ENCODE peak calls at places on chromosomes 12 and 14, in four cellular contexts. Z is endothelial cell of umbilical vein, N is neuronal stem cell, O is IMR-90. H is an unnamed sample.

GRCh38 chr12:85468356-85469157 is 188.5 kb downstream of the ALX1 start:
- DNase-seq in O (peak), N (peak), Z (peak), H (peak)

GRCh38 chr12:129049917-129050316 is 196.6 kb downstream of the GLT1D1 start:
- DNase-seq in Z (no peak), N (peak), O (no peak), H (peak)

GRCh38 chr12:91037301-91037700 is 20.5 kb downstream of the KERA start:
- DNase-seq in O (peak), Z (no peak), N (no peak), H (no peak)

GRCh38 chr12:12432373-12432772 is 75.5 kb downstream of the BORCS5 start:
- DNase-seq in N (no peak), O (peak), Z (peak), H (peak)

GRCh38 chr12:77521458-77522115 is 309.1 kb upstream of the NAV3 start:
- DNase-seq in O (no peak), Z (no peak), N (no peak), H (no peak)

GRCh38 chr12:40105265-40105514 is 691 bp downstream of the SLC2A13 start:
- DNase-seq in O (no peak), N (peak), Z (no peak), H (peak)

GRCh38 chr14:50062438-50063039 is 53.8 kb downstream of the VCPKMT start:
- DNase-seq in O (peak), Z (peak), N (no peak), H (peak)

GRCh38 chr14:105492051-105492965 is 1.3 kb downstream of the TEDC1 start:
- DNase-seq in Z (no peak), N (no peak), O (no peak), H (peak)

GRCh38 chr12:112842441-112842840 is 50.9 kb downstream of the RPH3A start:
- DNase-seq in Z (no peak), O (no peak), N (no peak), H (no peak)

GRCh38 chr14:29654910-29655590 is 272.6 kb downstream of the PRKD1 start:
- DNase-seq in O (peak), N (no peak), Z (peak), H (no peak)

GRCh38 chr12:122028601-122029560 is 7.2 kb downstream of the BCL7A start:
- DNase-seq in O (no peak), Z (no peak), N (no peak), H (no peak)

GRCh38 chr12:125324861-125325260 is 259.6 kb downstream of the AACS start:
- DNase-seq in N (no peak), O (no peak), Z (no peak), H (no peak)

GRCh38 chr12:101039848-101040531 is 170.0 kb downstream of the SLC5A8 start:
- DNase-seq in O (no peak), N (no peak), Z (no peak), H (peak)

GRCh38 chr12:101925352-101925751 is 48.0 kb downstream of the DRAM1 start:
- DNase-seq in N (no peak), Z (no peak), O (peak), H (peak)

GRCh38 chr12:130633771-130634170 is 82.3 kb downstream of the RIMBP2 start:
- DNase-seq in Z (no peak), O (no peak), N (peak), H (peak)

GRCh38 chr12:46491548-46491947 is 119.0 kb upstream of the SLC38A2 start:
- DNase-seq in O (no peak), N (no peak), Z (peak), H (no peak)

GRCh38 chr12:46493352-46494209 is 121.0 kb upstream of the SLC38A2 start:
- DNase-seq in Z (peak), N (no peak), O (no peak), H (no peak)

GRCh38 chr12:46494424-46494823 is 121.9 kb upstream of the SLC38A2 start:
- DNase-seq in N (peak), O (peak), Z (peak), H (no peak)

GRCh38 chr12:46490635-46491034 is 118.1 kb upstream of the SLC38A2 start:
- DNase-seq in N (no peak), O (peak), Z (peak), H (no peak)

GRCh38 chr12:46492471-46493351 is 120.1 kb upstream of the SLC38A2 start:
- DNase-seq in Z (peak), O (peak), N (no peak), H (peak)
- H3K4me2 ChIP-seq in Z (peak), O (peak), N (no peak), H (peak)

GRCh38 chr14:77077040-77077439 is 21.0 kb upstream of the CIPC start:
- DNase-seq in Z (no peak), N (no peak), O (no peak), H (no peak)

GRCh38 chr14:77071938-77072388 is 26.1 kb upstream of the CIPC start:
- DNase-seq in O (peak), Z (no peak), N (no peak), H (no peak)

GRCh38 chr14:77074969-77075368 is 23.1 kb upstream of the CIPC start:
- DNase-seq in N (no peak), Z (no peak), O (no peak), H (no peak)

DNA sequence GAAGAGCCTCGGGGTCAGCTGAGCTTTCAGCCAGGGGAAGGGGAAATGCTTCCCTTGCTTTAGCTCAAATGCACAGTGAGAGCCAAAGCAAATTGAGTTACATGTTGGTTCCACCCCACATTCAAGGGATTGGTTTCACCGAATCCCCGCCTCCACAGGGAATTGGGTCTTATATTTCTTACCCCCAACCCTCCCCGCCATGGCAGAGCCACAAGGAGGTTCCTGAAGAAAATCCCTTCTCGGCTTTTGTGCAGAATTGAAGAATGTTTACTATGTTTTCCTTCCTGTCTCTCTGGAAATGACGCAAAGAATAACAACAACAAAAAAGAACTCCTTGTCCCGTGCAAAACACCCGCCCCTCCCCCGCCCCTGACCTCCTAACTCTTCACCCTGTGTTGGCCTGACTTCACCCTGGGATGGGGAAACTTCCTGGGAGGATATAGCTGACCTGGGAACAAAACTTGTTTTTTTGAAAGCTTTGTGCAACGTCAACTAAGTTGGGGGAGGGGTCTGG is 21.9 kb upstream of the CIPC start:
- DNase-seq in Z (peak), O (no peak), N (peak), H (peak)
- H3K4me2 ChIP-seq in Z (peak), O (no peak), N (peak), H (peak)

GRCh38 chr12:43836455-43836989 is 641 bp downstream of the TMEM117 start:
- DNase-seq in N (no peak), O (peak), Z (peak), H (peak)
- H3K4me2 ChIP-seq in N (peak), O (peak), Z (peak), H (peak)

DNA sequence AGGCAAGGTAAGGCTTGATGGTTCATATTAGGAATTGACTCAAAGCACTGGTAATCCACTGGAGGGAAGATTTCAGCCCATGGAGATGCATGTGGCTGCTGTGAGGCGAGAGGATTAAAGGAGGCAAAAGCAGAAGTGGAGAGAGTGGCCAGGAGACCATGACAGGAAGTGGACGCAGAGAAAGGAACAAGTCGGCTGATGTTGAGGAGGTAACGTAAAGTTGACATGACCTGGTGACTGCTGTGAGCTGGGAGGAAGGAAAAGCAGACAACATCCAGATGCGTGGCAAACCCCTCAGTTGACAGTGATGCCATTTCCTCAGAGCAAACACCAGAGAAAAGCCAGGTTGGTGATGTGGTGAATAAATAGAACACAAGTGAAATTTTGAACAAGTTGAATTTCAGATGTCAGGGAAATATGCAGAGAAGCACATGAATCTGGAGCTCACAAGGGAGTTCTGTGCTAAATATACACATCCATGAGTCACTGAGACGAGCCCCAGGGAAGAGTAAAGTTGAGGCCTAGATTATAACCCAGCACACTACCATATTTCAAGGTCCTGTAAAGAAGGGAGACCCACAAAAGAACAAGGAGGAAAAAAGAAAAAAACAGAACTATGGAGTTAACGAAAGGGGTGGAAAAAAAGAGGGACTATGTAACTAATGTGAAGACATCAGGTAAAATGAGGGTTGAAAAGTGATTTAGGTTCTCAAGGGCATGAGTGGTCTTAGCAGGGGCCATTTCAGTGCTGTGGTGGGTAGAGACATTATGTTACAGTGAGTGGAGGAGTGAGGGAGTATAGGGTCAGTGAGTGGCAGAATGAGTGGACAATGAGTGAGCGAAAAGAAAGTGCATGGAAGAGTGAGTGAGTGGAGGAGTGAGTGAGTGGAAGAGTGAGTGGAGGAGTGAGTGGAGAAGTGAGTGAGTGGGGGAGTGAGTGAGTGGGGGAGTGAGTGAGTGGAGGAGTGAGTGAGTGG is 61.6 kb upstream of the GZMB start:
- DNase-seq in Z (no peak), O (no peak), N (no peak), H (no peak)
- H3K4me2 ChIP-seq in Z (no peak), O (no peak), N (no peak), H (no peak)

DNA sequence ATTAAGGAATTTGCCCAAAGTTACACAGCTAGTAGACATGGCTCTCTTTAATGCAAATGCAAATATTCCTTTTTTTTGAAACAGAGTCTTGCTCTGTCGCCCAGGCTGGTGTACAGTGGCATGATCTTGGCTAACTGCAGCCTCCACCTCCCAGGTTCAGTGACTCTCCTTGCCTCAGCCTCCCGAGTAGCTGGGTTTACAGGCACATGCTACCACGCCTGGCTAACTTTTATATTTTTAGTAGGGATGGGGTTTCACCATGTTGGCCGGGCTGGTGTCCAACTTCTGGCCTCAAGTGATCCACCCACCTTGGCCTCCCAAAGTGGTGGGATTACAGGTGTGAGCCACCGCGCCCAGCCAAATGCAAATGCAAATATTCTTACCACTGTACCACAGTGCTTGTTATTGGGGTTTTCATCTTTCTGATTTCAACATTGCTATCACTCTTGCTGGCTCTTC is 24.5 kb upstream of the HIGD1C start:
- DNase-seq in O (no peak), N (no peak), Z (no peak), H (no peak)
- H3K4me2 ChIP-seq in O (no peak), N (no peak), Z (no peak), H (peak)

GRCh38 chr14:68211886-68212285 is 392.3 kb downstream of the RAD51B start:
- DNase-seq in N (no peak), O (no peak), Z (no peak), H (no peak)

GRCh38 chr14:68210729-68211299 is 391.2 kb downstream of the RAD51B start:
- DNase-seq in O (peak), Z (peak), N (no peak), H (peak)

GRCh38 chr14:68208726-68209125 is 389.1 kb downstream of the RAD51B start:
- DNase-seq in Z (no peak), N (no peak), O (no peak), H (no peak)

GRCh38 chr14:68211421-68211820 is 391.8 kb downstream of the RAD51B start:
- DNase-seq in O (no peak), Z (no peak), N (no peak), H (no peak)

DNA sequence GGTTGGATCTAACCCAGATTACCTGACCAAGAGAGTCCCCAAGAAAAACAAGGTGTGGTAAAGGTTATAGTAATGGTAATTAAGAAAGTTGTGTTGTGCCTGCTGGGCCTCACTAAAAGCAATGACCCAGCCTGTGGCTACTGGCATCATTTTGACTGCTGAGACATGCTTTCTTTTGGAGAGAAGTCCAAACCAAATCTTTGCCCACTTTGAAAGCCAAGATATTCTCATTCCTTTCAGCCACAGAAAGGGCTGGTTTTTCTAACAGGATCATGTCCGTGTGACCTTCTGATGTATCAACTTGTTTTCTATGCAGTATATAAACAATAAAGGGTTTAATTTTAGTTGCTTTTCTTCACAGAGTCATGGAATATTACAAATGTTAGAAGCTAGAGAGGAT is 388.6 kb downstream of the RAD51B start:
- DNase-seq in N (no peak), O (no peak), Z (no peak), H (no peak)
- H3K4me2 ChIP-seq in N (no peak), O (no peak), Z (no peak), H (no peak)

DNA sequence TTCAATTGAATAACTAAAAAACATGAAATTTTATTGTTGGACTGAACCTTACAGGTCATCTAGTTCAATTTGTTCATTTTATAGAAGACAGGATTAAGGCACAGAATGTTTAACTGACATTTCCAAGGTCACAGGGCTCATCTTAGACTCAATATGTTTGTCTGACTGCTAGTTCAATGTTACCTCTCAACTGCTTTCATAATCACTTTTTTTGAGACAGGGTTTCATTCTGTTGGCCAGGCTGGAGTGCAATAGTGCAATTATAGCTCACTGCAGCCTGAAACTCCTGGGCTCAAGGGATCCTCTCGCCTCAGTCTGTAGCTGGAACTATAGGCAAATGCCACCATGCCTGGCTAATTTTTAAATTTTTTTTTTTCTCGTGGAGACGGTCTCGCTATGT is 24.4 kb upstream of the ITGA5 start:
- DNase-seq in O (no peak), Z (no peak), N (no peak), H (no peak)
- H3K4me2 ChIP-seq in O (no peak), Z (no peak), N (no peak), H (no peak)

GRCh38 chr14:40232302-40232701 is 800.1 kb upstream of the FBXO33 start:
- DNase-seq in O (no peak), N (no peak), Z (no peak), H (no peak)
- H3K4me2 ChIP-seq in O (no peak), N (no peak), Z (no peak), H (no peak)

H was measured in hepatocyte.